ENCODE peak calls at places on chromosomes 12 and 14, in ten cellular contexts. One of them, this sample, is unnamed. For H3K4me1, the result is how much of the 10 kb centered on the place peaks cover.

GRCh38 chr14:92959761-92960680 is 37.1 kb downstream of the CHGA start:
- DNase-seq in PC-3: peak
- DNase-seq in esophagus squamous epithelium: no peak
- DNase-seq in aorta: peak
- DNase-seq in Panc1: no peak
- DNase-seq in ovary: no peak
- DNase-seq in breast epithelium: no peak
- DNase-seq in colonic mucosa: no peak
- DNase-seq in A549: no peak
- DNase-seq in left ventricle myocardium inferior: peak
- DNase-seq in this sample: peak

GRCh38 chr14:77458249-77458950 is 507 bp downstream of the AHSA1 start:
- DNase-seq in colonic mucosa: peak
- DNase-seq in A549: peak
- DNase-seq in esophagus squamous epithelium: no peak
- DNase-seq in breast epithelium: no peak
- DNase-seq in PC-3: peak
- DNase-seq in left ventricle myocardium inferior: no peak
- DNase-seq in Panc1: no peak
- DNase-seq in aorta: no peak
- DNase-seq in ovary: no peak
- DNase-seq in this sample: peak

GRCh38 chr14:105026033-105026785 is 5.3 kb upstream of the CDCA4 start:
- DNase-seq in Panc1: no peak
- DNase-seq in esophagus squamous epithelium: no peak
- DNase-seq in left ventricle myocardium inferior: no peak
- DNase-seq in PC-3: peak
- DNase-seq in ovary: no peak
- DNase-seq in A549: no peak
- DNase-seq in aorta: no peak
- DNase-seq in breast epithelium: no peak
- DNase-seq in colonic mucosa: no peak
- DNase-seq in this sample: no peak

GRCh38 chr12:104748790-104749189 is 209.3 kb downstream of the SLC41A2 start:
- DNase-seq in breast epithelium: no peak
- DNase-seq in ovary: no peak
- DNase-seq in esophagus squamous epithelium: no peak
- DNase-seq in colonic mucosa: no peak
- DNase-seq in left ventricle myocardium inferior: no peak
- DNase-seq in A549: no peak
- DNase-seq in aorta: peak
- DNase-seq in PC-3: no peak
- DNase-seq in Panc1: no peak
- DNase-seq in this sample: no peak

GRCh38 chr12:73656375-73656774 is 881.3 kb upstream of the ATXN7L3B start:
- DNase-seq in colonic mucosa: no peak
- DNase-seq in A549: no peak
- DNase-seq in ovary: no peak
- DNase-seq in breast epithelium: no peak
- DNase-seq in aorta: no peak
- DNase-seq in Panc1: no peak
- DNase-seq in PC-3: peak
- DNase-seq in left ventricle myocardium inferior: no peak
- DNase-seq in esophagus squamous epithelium: no peak
- DNase-seq in this sample: no peak

GRCh38 chr12:67320614-67321305 is 51.6 kb downstream of the CAND1 start:
- DNase-seq in breast epithelium: no peak
- DNase-seq in aorta: no peak
- DNase-seq in colonic mucosa: no peak
- DNase-seq in esophagus squamous epithelium: no peak
- DNase-seq in PC-3: no peak
- DNase-seq in A549: no peak
- DNase-seq in ovary: no peak
- DNase-seq in Panc1: no peak
- DNase-seq in left ventricle myocardium inferior: no peak
- DNase-seq in this sample: no peak

GRCh38 chr14:100067971-100068959 is 3.0 kb downstream of the EVL start:
- DNase-seq in PC-3: peak
- DNase-seq in esophagus squamous epithelium: peak
- DNase-seq in aorta: peak
- DNase-seq in colonic mucosa: peak
- DNase-seq in breast epithelium: peak
- DNase-seq in ovary: no peak
- DNase-seq in left ventricle myocardium inferior: peak
- DNase-seq in A549: no peak
- DNase-seq in Panc1: no peak
- DNase-seq in this sample: peak

GRCh38 chr12:121992059-121992879 is 29.4 kb upstream of the BCL7A start:
- DNase-seq in A549: peak
- DNase-seq in aorta: no peak
- DNase-seq in Panc1: peak
- DNase-seq in left ventricle myocardium inferior: no peak
- DNase-seq in colonic mucosa: no peak
- DNase-seq in esophagus squamous epithelium: no peak
- DNase-seq in ovary: no peak
- DNase-seq in PC-3: peak
- DNase-seq in breast epithelium: peak
- DNase-seq in this sample: peak

GRCh38 chr14:104876251-104876699 is 11.2 kb downstream of the CEP170B start:
- DNase-seq in A549: peak
- DNase-seq in colonic mucosa: peak
- DNase-seq in Panc1: no peak
- DNase-seq in esophagus squamous epithelium: no peak
- DNase-seq in ovary: peak
- DNase-seq in PC-3: peak
- DNase-seq in aorta: no peak
- DNase-seq in breast epithelium: no peak
- DNase-seq in left ventricle myocardium inferior: no peak
- DNase-seq in this sample: peak

GRCh38 chr14:105138551-105139111 is 29.9 kb downstream of the JAG2 start:
- DNase-seq in aorta: peak
- DNase-seq in esophagus squamous epithelium: no peak
- DNase-seq in left ventricle myocardium inferior: no peak
- DNase-seq in Panc1: no peak
- DNase-seq in PC-3: no peak
- DNase-seq in A549: no peak
- DNase-seq in colonic mucosa: no peak
- DNase-seq in ovary: no peak
- DNase-seq in breast epithelium: no peak
- DNase-seq in this sample: peak

GRCh38 chr12:96194901-96195844 is 998 bp downstream of the ELK3 start:
- DNase-seq in ovary: peak
- DNase-seq in A549: peak
- DNase-seq in PC-3: peak
- DNase-seq in left ventricle myocardium inferior: peak
- DNase-seq in esophagus squamous epithelium: no peak
- DNase-seq in breast epithelium: peak
- DNase-seq in colonic mucosa: peak
- DNase-seq in aorta: peak
- DNase-seq in Panc1: no peak
- DNase-seq in this sample: peak

GRCh38 chr12:111068281-111068680 is 147.9 kb upstream of the MYL2 start:
- DNase-seq in colonic mucosa: no peak
- DNase-seq in PC-3: no peak
- DNase-seq in breast epithelium: no peak
- DNase-seq in left ventricle myocardium inferior: no peak
- DNase-seq in esophagus squamous epithelium: no peak
- DNase-seq in A549: no peak
- DNase-seq in Panc1: no peak
- DNase-seq in ovary: no peak
- DNase-seq in aorta: peak
- DNase-seq in this sample: no peak

GRCh38 chr14:23831591-23831990 is 122.0 kb upstream of the DHRS4 start:
- DNase-seq in aorta: no peak
- DNase-seq in colonic mucosa: no peak
- DNase-seq in Panc1: no peak
- DNase-seq in left ventricle myocardium inferior: no peak
- DNase-seq in ovary: no peak
- DNase-seq in A549: no peak
- DNase-seq in esophagus squamous epithelium: no peak
- DNase-seq in breast epithelium: no peak
- DNase-seq in PC-3: no peak
- DNase-seq in this sample: no peak

GRCh38 chr14:79318371-79318770 is 892.9 kb downstream of the DIO2 start:
- DNase-seq in colonic mucosa: no peak
- DNase-seq in ovary: no peak
- DNase-seq in breast epithelium: no peak
- DNase-seq in A549: no peak
- DNase-seq in Panc1: no peak
- DNase-seq in left ventricle myocardium inferior: no peak
- DNase-seq in esophagus squamous epithelium: no peak
- DNase-seq in aorta: no peak
- DNase-seq in PC-3: no peak
- DNase-seq in this sample: no peak

GRCh38 chr12:116890330-116890729 is 9.1 kb upstream of the HRK start:
- DNase-seq in breast epithelium: no peak
- DNase-seq in ovary: no peak
- DNase-seq in esophagus squamous epithelium: no peak
- DNase-seq in Panc1: no peak
- DNase-seq in colonic mucosa: no peak
- DNase-seq in A549: no peak
- DNase-seq in aorta: no peak
- DNase-seq in PC-3: no peak
- DNase-seq in left ventricle myocardium inferior: no peak
- DNase-seq in this sample: no peak

GRCh38 chr12:116894913-116895312 is 13.7 kb upstream of the HRK start:
- DNase-seq in ovary: no peak
- DNase-seq in aorta: no peak
- DNase-seq in colonic mucosa: no peak
- DNase-seq in Panc1: no peak
- DNase-seq in breast epithelium: no peak
- DNase-seq in left ventricle myocardium inferior: no peak
- DNase-seq in esophagus squamous epithelium: no peak
- DNase-seq in PC-3: no peak
- DNase-seq in A549: no peak
- DNase-seq in this sample: no peak

GRCh38 chr12:116891019-116891418 is 9.8 kb upstream of the HRK start:
- DNase-seq in PC-3: no peak
- DNase-seq in esophagus squamous epithelium: no peak
- DNase-seq in colonic mucosa: no peak
- DNase-seq in left ventricle myocardium inferior: no peak
- DNase-seq in A549: no peak
- DNase-seq in aorta: no peak
- DNase-seq in ovary: no peak
- DNase-seq in Panc1: no peak
- DNase-seq in breast epithelium: no peak
- DNase-seq in this sample: no peak

GRCh38 chr12:116892318-116892717 is 11.1 kb upstream of the HRK start:
- DNase-seq in PC-3: peak
- DNase-seq in A549: no peak
- DNase-seq in aorta: no peak
- DNase-seq in esophagus squamous epithelium: no peak
- DNase-seq in left ventricle myocardium inferior: no peak
- DNase-seq in breast epithelium: no peak
- DNase-seq in Panc1: no peak
- DNase-seq in colonic mucosa: no peak
- DNase-seq in ovary: no peak
- DNase-seq in this sample: no peak

GRCh38 chr12:116892741-116893140 is 11.5 kb upstream of the HRK start:
- DNase-seq in PC-3: no peak
- DNase-seq in A549: no peak
- DNase-seq in ovary: no peak
- DNase-seq in colonic mucosa: no peak
- DNase-seq in aorta: no peak
- DNase-seq in left ventricle myocardium inferior: no peak
- DNase-seq in breast epithelium: no peak
- DNase-seq in esophagus squamous epithelium: no peak
- DNase-seq in Panc1: no peak
- DNase-seq in this sample: no peak
- H3K4me3 ChIP-seq in PC-3: no peak
- H3K4me3 ChIP-seq in A549: no peak
- H3K4me3 ChIP-seq in ovary: no peak
- H3K4me3 ChIP-seq in colonic mucosa: no peak
- H3K4me3 ChIP-seq in aorta: no peak
- H3K4me3 ChIP-seq in left ventricle myocardium inferior: no peak
- H3K4me3 ChIP-seq in breast epithelium: no peak
- H3K4me3 ChIP-seq in esophagus squamous epithelium: no peak
- H3K4me3 ChIP-seq in Panc1: no peak
- H3K4me3 ChIP-seq in this sample: no peak

DNA sequence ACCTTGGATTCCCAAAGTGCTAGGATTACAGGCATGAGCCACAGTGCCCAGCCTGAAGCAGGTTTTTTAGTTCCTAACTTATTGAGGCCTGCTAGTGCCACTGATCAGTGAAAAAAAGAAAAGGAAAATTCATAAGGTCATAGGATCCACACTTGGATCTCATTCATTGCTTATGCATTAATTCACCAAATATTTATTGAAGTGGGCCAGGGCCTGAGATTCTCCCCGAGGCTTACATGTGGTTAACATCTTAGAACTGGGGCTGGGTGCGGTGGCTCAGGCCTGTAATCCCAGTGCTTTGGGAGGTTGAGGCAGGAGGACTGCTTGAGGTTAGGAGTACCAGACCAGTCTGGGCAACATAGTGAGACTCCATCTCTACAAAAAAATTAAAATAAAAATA is 29.5 kb upstream of the MAP1LC3B2 start:
- DNase-seq in aorta: no peak
- DNase-seq in ovary: no peak
- DNase-seq in colonic mucosa: no peak
- DNase-seq in left ventricle myocardium inferior: no peak
- DNase-seq in breast epithelium: no peak
- DNase-seq in PC-3: no peak
- DNase-seq in A549: no peak
- DNase-seq in esophagus squamous epithelium: no peak
- DNase-seq in Panc1: no peak
- DNase-seq in this sample: no peak
- H3K4me1 ChIP-seq in aorta: under half
- H3K4me1 ChIP-seq in ovary: under half
- H3K4me1 ChIP-seq in colonic mucosa: under half
- H3K4me1 ChIP-seq in left ventricle myocardium inferior: under half
- H3K4me1 ChIP-seq in breast epithelium: under half
- H3K4me1 ChIP-seq in PC-3: half or more
- H3K4me1 ChIP-seq in A549: half or more
- H3K4me1 ChIP-seq in esophagus squamous epithelium: under half
- H3K4me1 ChIP-seq in Panc1: half or more
- H3K4me1 ChIP-seq in this sample: under half

GRCh38 chr14:32312010-32312331 is 17.1 kb upstream of the AKAP6 start:
- DNase-seq in ovary: no peak
- DNase-seq in A549: no peak
- DNase-seq in Panc1: no peak
- DNase-seq in esophagus squamous epithelium: no peak
- DNase-seq in aorta: no peak
- DNase-seq in breast epithelium: no peak
- DNase-seq in PC-3: no peak
- DNase-seq in colonic mucosa: no peak
- DNase-seq in left ventricle myocardium inferior: no peak
- DNase-seq in this sample: no peak
- H3K27ac ChIP-seq in ovary: no peak
- H3K27ac ChIP-seq in A549: no peak
- H3K27ac ChIP-seq in Panc1: no peak
- H3K27ac ChIP-seq in esophagus squamous epithelium: peak
- H3K27ac ChIP-seq in aorta: no peak
- H3K27ac ChIP-seq in breast epithelium: peak
- H3K27ac ChIP-seq in PC-3: no peak
- H3K27ac ChIP-seq in colonic mucosa: no peak
- H3K27ac ChIP-seq in left ventricle myocardium inferior: peak
- H3K27ac ChIP-seq in this sample: no peak

DNA sequence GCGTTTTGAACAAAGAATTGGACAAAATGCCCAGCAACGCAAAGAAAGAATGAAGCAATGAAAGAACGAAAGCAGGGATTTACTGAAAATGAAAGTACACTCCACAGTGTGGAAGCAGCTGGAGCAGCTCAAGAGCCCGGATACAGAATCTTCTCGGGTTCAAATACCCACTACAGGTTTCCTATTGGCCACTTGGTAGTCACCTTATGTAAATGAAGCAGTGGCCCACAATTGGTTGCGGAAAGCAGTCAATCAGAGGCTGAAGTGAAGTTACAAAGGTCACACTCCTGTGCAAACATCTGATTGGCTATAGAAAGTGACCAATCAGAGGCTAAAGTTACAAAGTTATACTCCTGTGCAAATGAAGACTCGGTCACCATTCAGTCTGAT is 15.0 kb upstream of the PPP1R13B start:
- DNase-seq in esophagus squamous epithelium: no peak
- DNase-seq in aorta: no peak
- DNase-seq in Panc1: no peak
- DNase-seq in left ventricle myocardium inferior: no peak
- DNase-seq in ovary: no peak
- DNase-seq in breast epithelium: no peak
- DNase-seq in A549: no peak
- DNase-seq in PC-3: no peak
- DNase-seq in colonic mucosa: peak
- DNase-seq in this sample: no peak
- H3K4me3 ChIP-seq in esophagus squamous epithelium: no peak
- H3K4me3 ChIP-seq in aorta: no peak
- H3K4me3 ChIP-seq in Panc1: no peak
- H3K4me3 ChIP-seq in left ventricle myocardium inferior: no peak
- H3K4me3 ChIP-seq in ovary: no peak
- H3K4me3 ChIP-seq in breast epithelium: no peak
- H3K4me3 ChIP-seq in A549: no peak
- H3K4me3 ChIP-seq in PC-3: no peak
- H3K4me3 ChIP-seq in colonic mucosa: no peak
- H3K4me3 ChIP-seq in this sample: no peak

This sample was measured in right cardiac atrium.